ENCODE peak calls at places on chromosome X, in seven cellular contexts. R is left lung, C is astrocyte, P is OCI-LY7, Z is A549, S is BE2C, Y is vagina. K is an unnamed sample.
A peak's percentile ranks its signal among the peaks of the same experiment; 100 is the strongest.

GRCh38 chrX:110087485-110088356 is 84.8 kb downstream of the TMEM164 start:
- DNase-seq in R (peak; percentile 19), C (peak; percentile 94), P (no peak), Z (peak; percentile 71), S (no peak), Y (no peak), K (no peak)

GRCh38 chrX:68833448-68833805 is 4.6 kb downstream of the EFNB1 start:
- DNase-seq in R (no peak), C (no peak), P (no peak), Z (no peak), S (no peak), Y (no peak), K (no peak)

GRCh38 chrX:115562492-115562872 is 1.5 kb downstream of the PLS3 start:
- DNase-seq in R (no peak), C (peak; percentile 30), P (no peak), Z (peak; percentile 19), S (peak; percentile 21), Y (no peak), K (no peak)

GRCh38 chrX:95427389-95427788 is 1257.3 kb upstream of the DIAPH2 start:
- DNase-seq in R (no peak), C (peak; percentile 5), P (no peak), Z (no peak), S (no peak), Y (no peak), K (no peak)

GRCh38 chrX:72382199-72382590 is 76.5 kb upstream of the CITED1 start:
- DNase-seq in R (no peak), C (peak; percentile 24), P (no peak), Z (no peak), S (no peak), Y (no peak), K (no peak)

GRCh38 chrX:118530537-118530936 is 34.9 kb downstream of the DOCK11 start:
- DNase-seq in R (no peak), C (peak; percentile 21), P (no peak), Z (no peak), S (no peak), Y (no peak), K (no peak)

GRCh38 chrX:148878371-148878770 is 378.0 kb downstream of the AFF2 start:
- DNase-seq in R (no peak), C (peak; percentile 82), P (no peak), Z (no peak), S (no peak), Y (no peak), K (no peak)

GRCh38 chrX:116873678-116874077 is 410.9 kb upstream of the CT83 start:
- DNase-seq in R (no peak), C (peak; percentile 1), P (no peak), Z (no peak), S (no peak), Y (no peak), K (no peak)

GRCh38 chrX:22059800-22060199 is 27.7 kb downstream of the PHEX start:
- DNase-seq in R (no peak), C (no peak), P (no peak), Z (no peak), S (no peak), Y (no peak), K (no peak)

GRCh38 chrX:149825424-149825823 is 43.7 kb downstream of the MAGEA9 start:
- DNase-seq in R (no peak), C (no peak), P (peak; percentile 21), Z (no peak), S (peak; percentile 54), Y (no peak), K (no peak)

GRCh38 chrX:8639949-8640348 is 92.0 kb downstream of the ANOS1 start:
- DNase-seq in R (no peak), C (no peak), P (no peak), Z (no peak), S (no peak), Y (no peak), K (no peak)

GRCh38 chrX:16671005-16671404 is 21.0 kb downstream of the S100G start:
- DNase-seq in R (no peak), C (peak; percentile 32), P (peak; percentile 15), Z (peak; percentile 43), S (peak; percentile 19), Y (no peak), K (no peak)

GRCh38 chrX:103356897-103357296 is 591 bp downstream of the TCEAL9 start:
- DNase-seq in R (no peak), C (no peak), P (no peak), Z (no peak), S (peak; percentile 13), Y (no peak), K (no peak)

GRCh38 chrX:16827225-16827624 is 41.0 kb downstream of the TXLNG start:
- DNase-seq in R (no peak), C (peak; percentile 70), P (no peak), Z (no peak), S (no peak), Y (no peak), K (no peak)

GRCh38 chrX:82756272-82756671 is 751.8 kb upstream of the POU3F4 start:
- DNase-seq in R (no peak), C (no peak), P (no peak), Z (no peak), S (no peak), Y (no peak), K (no peak)

GRCh38 chrX:2252331-2253065 is 248.3 kb downstream of the DHRSX start:
- DNase-seq in R (no peak), C (no peak), P (no peak), Z (no peak), S (no peak), Y (no peak), K (no peak)

GRCh38 chrX:87475793-87476192 is 41.8 kb upstream of the KLHL4 start:
- DNase-seq in R (no peak), C (no peak), P (no peak), Z (no peak), S (no peak), Y (no peak), K (no peak)

GRCh38 chrX:78106651-78106986 is 2.6 kb downstream of the PGK1 start:
- DNase-seq in R (no peak), C (no peak), P (no peak), Z (no peak), S (no peak), Y (no peak), K (no peak)

GRCh38 chrX:78103001-78103634 is 930 bp upstream of the PGK1 start:
- DNase-seq in R (no peak), C (no peak), P (no peak), Z (no peak), S (no peak), Y (no peak), K (no peak)

GRCh38 chrX:78103656-78104446 is at the start of gene PGK1:
- DNase-seq in R (peak; percentile 95), C (peak; percentile 95), P (peak; percentile 95), Z (peak; percentile 90), S (peak; percentile 94), Y (peak; percentile 95), K (peak; percentile 91)

GRCh38 chrX:78105944-78106650 is 2.0 kb downstream of the PGK1 start:
- DNase-seq in R (no peak), C (no peak), P (no peak), Z (no peak), S (no peak), Y (no peak), K (no peak)

GRCh38 chrX:78104447-78105176 is 564 bp downstream of the PGK1 start:
- DNase-seq in R (peak; percentile 75), C (peak; percentile 23), P (peak; percentile 56), Z (peak; percentile 35), S (peak; percentile 33), Y (no peak), K (peak; percentile 16)
- H3K9me3 ChIP-seq in R (no peaks in the 10 kb centered on the region), C (no peaks in the 10 kb centered on the region), P (peaks cover 3% of the 10 kb centered on the region), Z (no peaks in the 10 kb centered on the region), S (no peaks in the 10 kb centered on the region), Y (no peaks in the 10 kb centered on the region), K (no peaks in the 10 kb centered on the region)

GRCh38 chrX:45801554-45801953 is 600.9 kb upstream of the DIPK2B start:
- DNase-seq in R (no peak), C (no peak), P (peak; percentile 4), Z (no peak), S (no peak), Y (no peak), K (no peak)

GRCh38 chrX:45803383-45803921 is 602.8 kb upstream of the DIPK2B start:
- DNase-seq in R (no peak), C (peak; percentile 93), P (no peak), Z (no peak), S (no peak), Y (no peak), K (no peak)

GRCh38 chrX:45811307-45811706 is 610.6 kb upstream of the DIPK2B start:
- DNase-seq in R (no peak), C (no peak), P (no peak), Z (no peak), S (no peak), Y (no peak), K (no peak)

GRCh38 chrX:45807572-45808425 is 607.1 kb upstream of the DIPK2B start:
- DNase-seq in R (no peak), C (peak; percentile 81), P (no peak), Z (no peak), S (no peak), Y (no peak), K (no peak)

GRCh38 chrX:45806410-45807121 is 605.9 kb upstream of the DIPK2B start:
- DNase-seq in R (no peak), C (peak; percentile 97), P (no peak), Z (no peak), S (no peak), Y (no peak), K (peak; percentile 17)
- H3K4me1 ChIP-seq in R (peaks cover 27% of the 10 kb centered on the region), C (peaks cover 47% of the 10 kb centered on the region), P (no peaks in the 10 kb centered on the region), Z (peaks cover 92% of the 10 kb centered on the region), S (no peaks in the 10 kb centered on the region), Y (peaks cover 10% of the 10 kb centered on the region), K (peaks cover 14% of the 10 kb centered on the region)

DNA sequence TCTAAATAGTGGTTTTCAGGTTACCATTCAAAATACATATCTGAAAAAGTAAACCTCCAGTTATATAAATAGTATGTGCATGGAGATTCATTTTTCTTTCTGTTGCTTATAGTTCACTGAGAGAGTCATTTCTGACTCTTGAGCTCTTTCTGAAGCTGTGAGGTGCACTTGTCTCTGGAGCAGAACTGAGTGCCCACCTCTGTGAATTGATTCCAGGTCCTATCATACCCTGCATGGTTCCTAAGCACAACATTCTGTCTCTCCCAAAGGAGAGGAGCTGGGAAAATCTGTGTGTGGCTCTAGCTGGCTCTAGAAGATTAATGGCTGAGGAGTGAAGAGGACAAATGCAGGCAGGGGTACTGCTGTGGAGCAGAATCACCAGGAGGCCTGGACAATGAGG is 161.6 kb upstream of the HCCS start:
- DNase-seq in R (no peak), C (no peak), P (no peak), Z (no peak), S (no peak), Y (no peak), K (no peak)
- H3K9me3 ChIP-seq in R (no peaks in the 10 kb centered on the region), C (no peaks in the 10 kb centered on the region), P (no peaks in the 10 kb centered on the region), Z (no peaks in the 10 kb centered on the region), S (no peaks in the 10 kb centered on the region), Y (no peaks in the 10 kb centered on the region), K (no peaks in the 10 kb centered on the region)

DNA sequence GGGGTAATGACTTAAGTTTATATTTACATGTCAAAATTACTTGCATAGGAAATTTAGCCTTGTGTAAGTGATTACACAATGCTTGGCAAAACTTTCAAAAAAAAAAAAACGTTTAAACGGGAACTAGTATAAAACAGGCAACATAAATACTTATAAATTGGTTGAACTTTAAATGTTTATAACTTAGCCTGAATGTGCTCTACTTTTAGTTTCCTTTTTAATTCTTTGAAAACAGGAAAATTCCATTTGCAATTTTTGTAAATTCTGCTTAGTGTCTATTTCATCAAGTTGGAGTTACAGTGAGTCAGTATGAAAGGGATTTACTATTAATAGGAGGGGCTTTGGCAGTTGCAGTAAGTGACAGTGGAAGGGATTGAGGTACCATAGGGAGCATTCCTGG is 2.6 kb downstream of the STAG2 start:
- DNase-seq in R (no peak), C (no peak), P (no peak), Z (no peak), S (no peak), Y (no peak), K (no peak)
- H3K4me1 ChIP-seq in R (peaks cover 36% of the 10 kb centered on the region), C (no peaks in the 10 kb centered on the region), P (peaks cover 8% of the 10 kb centered on the region), Z (peaks cover 25% of the 10 kb centered on the region), S (no peaks in the 10 kb centered on the region), Y (peaks cover 11% of the 10 kb centered on the region), K (peaks cover 2% of the 10 kb centered on the region)

GRCh38 chrX:56000729-56001128 is 231.4 kb upstream of the KLF8 start:
- DNase-seq in R (no peak), C (no peak), P (no peak), Z (no peak), S (no peak), Y (no peak), K (no peak)
- H3K9me3 ChIP-seq in R (no peaks in the 10 kb centered on the region), C (no peaks in the 10 kb centered on the region), P (no peaks in the 10 kb centered on the region), Z (no peaks in the 10 kb centered on the region), S (no peaks in the 10 kb centered on the region), Y (no peaks in the 10 kb centered on the region), K (no peaks in the 10 kb centered on the region)